ENCODE peak calls at places on chromosome 13, in five cellular contexts. J, H, E, K and A are unnamed samples.

GRCh38 chr13:110885966-110886365 is 28.9 kb downstream of the ANKRD10 start:
- DNase-seq in J (no peak), H (no peak), E (no peak), K (no peak), A (no peak)

GRCh38 chr13:40613192-40613818 is 53.1 kb downstream of the FOXO1 start:
- DNase-seq in J (no peak), H (no peak), E (peak; percentile 22), K (no peak), A (no peak)

GRCh38 chr13:37202264-37202663 is 96.8 kb upstream of the CSNK1A1L start:
- DNase-seq in J (no peak), H (no peak), E (no peak), K (no peak), A (no peak)

GRCh38 chr13:42758515-42758914 is 22.9 kb upstream of the FAM216B start:
- DNase-seq in J (no peak), H (no peak), E (no peak), K (no peak), A (no peak)

GRCh38 chr13:41384749-41385503 is 72.4 kb upstream of the RGCC start:
- DNase-seq in J (no peak), H (no peak), E (no peak), K (no peak), A (no peak)

GRCh38 chr13:47680752-47681151 is 320.3 kb downstream of the SUCLA2 start:
- DNase-seq in J (no peak), H (no peak), E (no peak), K (peak; percentile 41), A (no peak)

GRCh38 chr13:106561551-106562170 is 6.3 kb downstream of the ARGLU1 start:
- DNase-seq in J (peak; percentile 27), H (no peak), E (no peak), K (no peak), A (no peak)

GRCh38 chr13:101149735-101150380 is 266.4 kb downstream of the NALCN start:
- DNase-seq in J (peak; percentile 7), H (no peak), E (no peak), K (peak; percentile 38), A (no peak)

GRCh38 chr13:38954291-38954690 is 36.3 kb downstream of the STOML3 start:
- DNase-seq in J (no peak), H (no peak), E (no peak), K (no peak), A (no peak)

GRCh38 chr13:71860547-71861131 is 6.4 kb downstream of the DACH1 start:
- DNase-seq in J (no peak), H (no peak), E (no peak), K (no peak), A (no peak)

GRCh38 chr13:47588676-47589075 is 412.4 kb downstream of the SUCLA2 start:
- DNase-seq in J (no peak), H (no peak), E (no peak), K (no peak), A (no peak)

GRCh38 chr13:19927117-19927734 is 31.3 kb upstream of the ZMYM2 start:
- DNase-seq in J (peak; percentile 11), H (no peak), E (no peak), K (peak; percentile 21), A (no peak)

GRCh38 chr13:83333614-83334388 is 548.5 kb downstream of the SLITRK1 start:
- DNase-seq in J (no peak), H (no peak), E (no peak), K (no peak), A (no peak)

GRCh38 chr13:31848621-31849020 is 109.3 kb downstream of the RXFP2 start:
- DNase-seq in J (no peak), H (no peak), E (no peak), K (no peak), A (no peak)

GRCh38 chr13:33545492-33545891 is 259.9 kb upstream of the STARD13 start:
- DNase-seq in J (no peak), H (no peak), E (no peak), K (no peak), A (no peak)